ENCODE peak calls at places on chromosomes 16 and 17, in six cellular contexts. T is H7, L is globus pallidus, K is aorta, S is T-helper 1 cell, B is GM12892. A is an unnamed sample.

GRCh38 chr16:28187595-28188004 is 24.2 kb downstream of the XPO6 start:
- DNase-seq in T (no peak), L (no peak), K (no peak), S (no peak), B (no peak), A (no peak)

GRCh38 chr17:13047016-13047415 is 29.2 kb upstream of the ELAC2 start:
- DNase-seq in T (no peak), L (no peak), K (no peak), S (no peak), B (no peak), A (no peak)

GRCh38 chr16:64092284-64092683 is 1029.6 kb downstream of the CDH11 start:
- DNase-seq in T (no peak), L (no peak), K (no peak), S (no peak), B (no peak), A (peak)

GRCh38 chr17:73974536-73974935 is 228.9 kb upstream of the RPL38 start:
- DNase-seq in T (peak), L (no peak), K (no peak), S (no peak), B (no peak), A (no peak)

GRCh38 chr17:7173687-7174602 is 5.2 kb downstream of the ASGR1 start:
- DNase-seq in T (peak), L (peak), K (peak), S (no peak), B (peak), A (peak)

GRCh38 chr17:7261377-7262191 is 694 bp downstream of the CLDN7 start:
- DNase-seq in T (peak), L (no peak), K (no peak), S (peak), B (no peak), A (no peak)

GRCh38 chr17:49204521-49204920 is 5.9 kb downstream of the GNGT2 start:
- DNase-seq in T (no peak), L (no peak), K (no peak), S (no peak), B (no peak), A (no peak)

GRCh38 chr16:83940630-83941378 is 12.2 kb upstream of the OSGIN1 start:
- DNase-seq in T (peak), L (no peak), K (no peak), S (no peak), B (no peak), A (no peak)

GRCh38 chr17:82230627-82231311 is 1.9 kb downstream of the SLC16A3 start:
- DNase-seq in T (peak), L (no peak), K (peak), S (peak), B (peak), A (peak)

GRCh38 chr17:32226881-32227280 is 38.8 kb upstream of the RHBDL3 start:
- DNase-seq in T (peak), L (no peak), K (no peak), S (no peak), B (no peak), A (no peak)

A was measured in astrocyte of the spinal cord.